ENCODE peak calls at places on chromosomes 5 and 9, in five cellular contexts. C is germinal center; U is stimulated activated naive B cell treated with anti-CD40 and anti-IgM and Interleukin-4, amounts not matched to agents 10 μg/mL and 1 μg/mL and 100 μg/mL, for 72 hours; J is psoas muscle; R is neural crest cell. F is an unnamed sample.

GRCh38 chr9:4596165-4596922 is 65.8 kb upstream of the PLPP6 start:
- DNase-seq in C (peak), U (no peak), J (no peak), R (no peak), F (no peak)

GRCh38 chr5:67404261-67405100 is 207.9 kb upstream of the CD180 start:
- DNase-seq in C (no peak), U (no peak), J (no peak), R (no peak), F (peak)

GRCh38 chr9:29548436-29548835 is 1975.2 kb upstream of the C9orf72 start:
- DNase-seq in C (no peak), U (no peak), J (no peak), R (no peak), F (no peak)

GRCh38 chr5:35777358-35778087 is 79.2 kb upstream of the IL7R start:
- DNase-seq in C (peak), U (peak), J (peak), R (peak), F (peak)

GRCh38 chr5:50874985-50875330 is 208.5 kb downstream of the PARP8 start:
- DNase-seq in C (no peak), U (no peak), J (no peak), R (no peak), F (no peak)

GRCh38 chr5:32600057-32600622 is 14.8 kb downstream of the SUB1 start:
- DNase-seq in C (no peak), U (no peak), J (no peak), R (no peak), F (peak)

GRCh38 chr5:119340597-119341218 is 15.1 kb upstream of the TNFAIP8 start:
- DNase-seq in C (peak), U (no peak), J (no peak), R (no peak), F (no peak)

GRCh38 chr9:14343948-14344547 is 30.1 kb upstream of the NFIB start:
- DNase-seq in C (no peak), U (no peak), J (peak), R (no peak), F (no peak)

F was measured in adipocyte.